ENCODE peak calls at places on chromosomes 4 and X, in eight cellular contexts. One of them, this sample, is unnamed.

GRCh38 chr4:145773581-145774234 is 93.8 kb downstream of the C4orf51 start:
- DNase-seq in germinal center: no peak
- DNase-seq in pancreas: no peak
- DNase-seq in AG08395: no peak
- DNase-seq in GM23338: no peak
- DNase-seq in H54: no peak
- DNase-seq in ACHN: no peak
- DNase-seq in IMR-90: no peak
- DNase-seq in this sample: no peak

GRCh38 chr4:182354867-182355266 is 111.7 kb downstream of the TENM3 start:
- DNase-seq in IMR-90: peak
- DNase-seq in germinal center: no peak
- DNase-seq in GM23338: no peak
- DNase-seq in AG08395: peak
- DNase-seq in H54: no peak
- DNase-seq in ACHN: no peak
- DNase-seq in pancreas: no peak
- DNase-seq in this sample: no peak

GRCh38 chr4:61332671-61333070 is 132.5 kb downstream of the ADGRL3 start:
- DNase-seq in pancreas: no peak
- DNase-seq in germinal center: no peak
- DNase-seq in GM23338: peak
- DNase-seq in AG08395: no peak
- DNase-seq in H54: no peak
- DNase-seq in ACHN: no peak
- DNase-seq in IMR-90: no peak
- DNase-seq in this sample: no peak

GRCh38 chr4:98586634-98587354 is 71.6 kb downstream of the TSPAN5 start:
- DNase-seq in germinal center: no peak
- DNase-seq in GM23338: no peak
- DNase-seq in pancreas: no peak
- DNase-seq in IMR-90: no peak
- DNase-seq in AG08395: no peak
- DNase-seq in ACHN: no peak
- DNase-seq in H54: no peak
- DNase-seq in this sample: no peak

GRCh38 chrX:39519566-39520301 is 578.0 kb downstream of the BCOR start:
- DNase-seq in IMR-90: no peak
- DNase-seq in ACHN: no peak
- DNase-seq in AG08395: no peak
- DNase-seq in germinal center: no peak
- DNase-seq in GM23338: no peak
- DNase-seq in H54: no peak
- DNase-seq in pancreas: no peak
- DNase-seq in this sample: no peak

GRCh38 chr4:6225469-6225868 is 25.1 kb upstream of the JAKMIP1 start:
- DNase-seq in IMR-90: peak
- DNase-seq in pancreas: no peak
- DNase-seq in H54: peak
- DNase-seq in AG08395: peak
- DNase-seq in ACHN: peak
- DNase-seq in GM23338: peak
- DNase-seq in germinal center: no peak
- DNase-seq in this sample: no peak

GRCh38 chr4:182908124-182908523 is 9.1 kb downstream of the DCTD start:
- DNase-seq in IMR-90: no peak
- DNase-seq in GM23338: no peak
- DNase-seq in H54: no peak
- DNase-seq in ACHN: no peak
- DNase-seq in pancreas: no peak
- DNase-seq in AG08395: no peak
- DNase-seq in germinal center: no peak
- DNase-seq in this sample: no peak

GRCh38 chrX:150212672-150213480 is 150.2 kb upstream of the MAMLD1 start:
- DNase-seq in ACHN: no peak
- DNase-seq in IMR-90: peak
- DNase-seq in H54: no peak
- DNase-seq in AG08395: peak
- DNase-seq in pancreas: peak
- DNase-seq in germinal center: no peak
- DNase-seq in GM23338: peak
- DNase-seq in this sample: no peak

GRCh38 chr4:185280608-185281007 is 71.2 kb downstream of the SNX25 start:
- DNase-seq in GM23338: no peak
- DNase-seq in ACHN: no peak
- DNase-seq in H54: no peak
- DNase-seq in pancreas: no peak
- DNase-seq in germinal center: no peak
- DNase-seq in AG08395: no peak
- DNase-seq in IMR-90: no peak
- DNase-seq in this sample: no peak

GRCh38 chr4:183099537-183100297 is 660 bp downstream of the WWC2 start:
- DNase-seq in GM23338: peak
- DNase-seq in ACHN: peak
- DNase-seq in AG08395: peak
- DNase-seq in pancreas: peak
- DNase-seq in IMR-90: no peak
- DNase-seq in H54: peak
- DNase-seq in germinal center: peak
- DNase-seq in this sample: peak

This sample was measured in CD4-positive, alpha-beta T cell.